ENCODE peak calls at places on chromosomes 12 and 14, in nine cellular contexts. X is stomach, M is transverse colon, B is A549, K is uterus, S is adrenal gland, H is HepG2, W is heart left ventricle, Z is esophagus squamous epithelium. I is an unnamed sample.

GRCh38 chr14:62031504-62031903 is 269.3 kb downstream of the SNAPC1 start:
- DNase-seq in W (no peak), H (no peak), B (no peak), M (no peak), Z (no peak), K (no peak), S (no peak), X (no peak), I (no peak)

GRCh38 chr12:27779416-27779815 is 617 bp upstream of the KLHL42 start:
- DNase-seq in X (no peak), H (peak), B (peak), W (no peak), Z (no peak), M (peak), K (peak), S (peak), I (peak)

GRCh38 chr12:130455161-130455560 is 117.5 kb downstream of the PIWIL1 start:
- DNase-seq in M (no peak), X (no peak), W (no peak), H (no peak), B (no peak), S (no peak), K (no peak), Z (no peak), I (no peak)

GRCh38 chr12:54143233-54143986 is 45.4 kb downstream of the SMUG1 start:
- DNase-seq in W (no peak), M (no peak), Z (no peak), K (no peak), X (no peak), S (no peak), B (no peak), H (no peak), I (no peak)

GRCh38 chr12:9692909-9693308 is 23.4 kb downstream of the CLEC2D start:
- DNase-seq in W (no peak), Z (no peak), K (no peak), S (no peak), H (no peak), M (no peak), X (no peak), B (no peak), I (no peak)

GRCh38 chr12:113075137-113075683 is 18.7 kb downstream of the DTX1 start:
- DNase-seq in H (no peak), S (no peak), K (no peak), B (no peak), Z (no peak), W (no peak), M (peak), X (no peak), I (no peak)

GRCh38 chr12:75998292-75999063 is 33.1 kb downstream of the PHLDA1 start:
- DNase-seq in W (no peak), X (no peak), Z (no peak), H (no peak), B (no peak), K (no peak), S (no peak), M (no peak), I (no peak)

GRCh38 chr12:12086331-12086730 is 15.6 kb downstream of the BCL2L14 start:
- DNase-seq in Z (no peak), H (no peak), X (no peak), B (no peak), K (no peak), W (no peak), M (peak), S (no peak), I (no peak)

GRCh38 chr12:113330505-113330904 is 4.4 kb downstream of the SLC8B1 start:
- DNase-seq in K (no peak), X (no peak), B (no peak), M (no peak), H (no peak), Z (no peak), S (no peak), W (no peak), I (no peak)

DNA sequence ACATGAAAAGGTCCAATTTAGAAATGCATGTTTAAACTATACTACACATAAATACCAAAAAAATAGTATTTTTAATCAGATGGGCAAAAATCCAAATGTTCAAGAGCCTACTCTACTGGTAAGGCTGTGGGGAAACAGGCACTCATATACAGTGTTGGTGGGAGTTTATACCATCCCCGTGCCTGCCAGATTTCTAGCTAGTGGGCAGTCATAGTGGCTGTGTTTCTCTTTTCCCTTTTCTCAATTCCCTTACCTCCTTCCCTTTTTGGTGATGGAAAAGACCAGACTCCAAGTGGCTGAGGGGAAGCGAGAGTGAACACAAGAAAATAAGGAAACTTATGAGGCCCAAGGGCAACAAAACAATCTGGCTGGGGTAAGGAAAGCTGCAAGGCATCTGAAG is 14.7 kb downstream of the ZNF641 start:
- DNase-seq in S (no peak), B (no peak), M (no peak), Z (no peak), X (no peak), H (no peak), K (no peak), W (no peak), I (no peak)
- TF ChIP-seq POLR2A in S (no peak), B (no peak), M (no peak), Z (no peak), X (no peak), H (no peak), K (no peak), W (no peak), I (no peak)

GRCh38 chr14:38256358-38256840 is 506 bp upstream of the CLEC14A start:
- DNase-seq in H (no peak), X (no peak), Z (no peak), S (no peak), K (peak), M (no peak), W (peak), B (no peak), I (peak)
- H3K4me3 ChIP-seq in H (no peak), X (peak), Z (no peak), S (no peak), K (peak), M (peak), W (peak), B (no peak), I (no peak)

GRCh38 chr14:89165810-89166209 is 251.2 kb downstream of the FOXN3 start:
- DNase-seq in M (no peak), W (no peak), H (no peak), Z (no peak), X (no peak), S (no peak), K (no peak), B (no peak), I (no peak)
- H3K27ac ChIP-seq in M (peak), W (peak), H (no peak), Z (no peak), X (peak), S (no peak), K (peak), B (no peak), I (peak)

DNA sequence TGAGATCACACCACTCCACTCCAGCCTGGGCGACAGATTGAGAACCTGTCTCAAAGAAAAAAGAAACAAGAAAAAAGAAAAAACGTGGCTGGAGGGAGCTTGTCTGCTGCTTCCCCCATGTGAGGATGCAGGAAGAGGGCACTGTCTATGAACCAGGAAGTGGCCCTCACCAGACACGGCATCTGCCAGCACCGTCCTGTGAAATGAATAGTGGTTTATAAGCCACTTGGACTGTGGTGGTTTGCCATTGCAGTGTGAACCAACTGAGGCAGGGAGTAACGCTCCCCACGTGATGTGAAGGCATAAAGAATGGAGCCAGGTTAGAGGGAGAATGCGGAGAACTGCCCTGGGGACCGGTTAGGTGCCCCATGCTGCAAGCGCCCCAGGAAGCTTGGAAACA is 4.5 kb upstream of the BRF1 start:
- DNase-seq in M (no peak), K (no peak), Z (no peak), X (no peak), S (no peak), W (no peak), B (no peak), H (no peak), I (no peak)
- TF ChIP-seq POLR2A in M (no peak), K (no peak), Z (no peak), X (no peak), S (no peak), W (no peak), B (no peak), H (no peak), I (no peak)

GRCh38 chr14:28785096-28785952 is 18.7 kb downstream of the FOXG1 start:
- DNase-seq in K (no peak), X (no peak), W (no peak), Z (no peak), M (no peak), B (no peak), S (no peak), H (no peak), I (no peak)
- H3K4me3 ChIP-seq in K (no peak), X (peak), W (no peak), Z (no peak), M (no peak), B (no peak), S (peak), H (no peak), I (no peak)

DNA sequence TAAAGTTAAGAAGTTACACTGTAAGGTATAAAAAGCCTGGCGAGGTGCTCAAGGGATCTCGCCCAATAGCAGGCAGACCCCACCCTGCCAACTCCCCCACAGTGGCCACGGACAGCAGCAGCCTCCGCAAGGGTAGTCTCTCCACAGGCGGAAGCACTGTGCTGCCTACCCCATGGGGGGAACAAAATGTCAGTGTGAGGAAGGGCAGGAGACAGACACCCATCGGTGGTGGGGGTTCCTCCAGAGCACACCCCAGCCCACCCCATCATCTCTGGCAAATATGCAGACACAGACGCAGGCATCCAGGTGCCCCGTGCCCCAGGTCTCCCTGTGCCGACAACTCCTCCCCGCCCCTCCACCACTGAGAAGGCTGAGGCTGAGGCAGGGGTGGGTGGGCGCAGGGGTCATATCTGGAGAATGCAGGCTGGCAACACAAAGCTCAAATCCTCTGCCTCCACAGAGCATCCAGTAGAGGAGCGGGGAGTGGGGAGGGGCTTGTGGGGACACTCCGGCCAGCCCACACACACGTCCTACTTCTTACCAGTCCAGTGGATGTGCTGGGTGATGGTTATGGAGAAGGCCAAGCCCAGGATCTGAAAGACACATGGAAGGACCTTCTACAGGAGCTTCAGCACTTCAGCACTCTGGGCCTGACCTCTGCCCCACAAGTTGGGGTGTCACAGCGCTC is 68.3 kb upstream of the DDX11 start:
- DNase-seq in X (no peak), M (no peak), H (no peak), B (no peak), S (no peak), K (peak), Z (no peak), W (no peak), I (no peak)
- H3K27ac ChIP-seq in X (no peak), M (no peak), H (no peak), B (peak), S (no peak), K (no peak), Z (no peak), W (no peak), I (no peak)

I was measured in body of pancreas.